ENCODE peak calls at places on chromosomes 12 and 14, in six cellular contexts. S is transverse colon, T is stomach, A is A549, Q is NB4, R is uterus. G is an unnamed sample.

GRCh38 chr12:130286041-130286440 is 51.6 kb upstream of the PIWIL1 start:
- DNase-seq in S (no peak), T (no peak), A (no peak), Q (peak; percentile 24), R (no peak), G (no peak)

GRCh38 chr12:65492997-65493892 is 214.8 kb downstream of the MSRB3 start:
- DNase-seq in S (no peak), T (no peak), A (no peak), Q (peak; percentile 28), R (no peak), G (no peak)

GRCh38 chr12:116674643-116675183 is 63.2 kb downstream of the SPRING1 start:
- DNase-seq in S (no peak), T (no peak), A (no peak), Q (peak; percentile 50), R (no peak), G (no peak)

GRCh38 chr12:17017402-17017801 is 411.4 kb upstream of the LMO3 start:
- DNase-seq in S (no peak), T (no peak), A (no peak), Q (no peak), R (no peak), G (no peak)

GRCh38 chr12:113135178-113136127 is at the start of gene RASAL1:
- DNase-seq in S (peak; percentile 88), T (peak; percentile 79), A (peak; percentile 86), Q (peak; percentile 47), R (no peak), G (peak; percentile 49)

GRCh38 chr14:99245541-99246511 is 26.2 kb downstream of the BCL11B start:
- DNase-seq in S (no peak), T (no peak), A (no peak), Q (no peak), R (no peak), G (no peak)

GRCh38 chr14:76778546-76779215 is 17.4 kb downstream of the VASH1 start:
- DNase-seq in S (no peak), T (no peak), A (no peak), Q (no peak), R (no peak), G (no peak)

GRCh38 chr12:46675736-46676135 is 150.1 kb downstream of the SLC38A4 start:
- DNase-seq in S (no peak), T (no peak), A (no peak), Q (peak; percentile 45), R (no peak), G (peak; percentile 45)

GRCh38 chr12:48817957-48818830 is at the start of gene CACNB3:
- DNase-seq in S (peak; percentile 86), T (peak; percentile 74), A (peak; percentile 70), Q (peak; percentile 62), R (peak; percentile 84), G (peak; percentile 28)

GRCh38 chr12:70722584-70723343 is 85.5 kb upstream of the PTPRB start:
- DNase-seq in S (no peak), T (no peak), A (no peak), Q (no peak), R (peak; percentile 37), G (peak; percentile 18)

GRCh38 chr12:94587266-94588241 is 62.8 kb downstream of the TMCC3 start:
- DNase-seq in S (no peak), T (no peak), A (no peak), Q (no peak), R (peak; percentile 55), G (no peak)

GRCh38 chr12:69844416-69844815 is 19.4 kb downstream of the MYRFL start:
- DNase-seq in S (no peak), T (no peak), A (no peak), Q (no peak), R (no peak), G (no peak)

GRCh38 chr12:9699898-9700605 is 30.5 kb downstream of the CLEC2D start:
- DNase-seq in S (no peak), T (no peak), A (no peak), Q (no peak), R (no peak), G (no peak)

GRCh38 chr14:31992051-31992450 is 85.1 kb upstream of the ARHGAP5 start:
- DNase-seq in S (no peak), T (no peak), A (no peak), Q (no peak), R (peak; percentile 42), G (no peak)

GRCh38 chr14:54348001-54348611 is 48.7 kb upstream of the CDKN3 start:
- DNase-seq in S (no peak), T (no peak), A (peak; percentile 62), Q (peak; percentile 64), R (no peak), G (peak; percentile 34)

GRCh38 chr12:93572712-93573551 is 457 bp downstream of the SOCS2 start:
- DNase-seq in S (peak; percentile 41), T (no peak), A (no peak), Q (no peak), R (no peak), G (peak; percentile 74)

GRCh38 chr14:52706286-52706685 is 714 bp upstream of the PSMC6 start:
- DNase-seq in S (no peak), T (no peak), A (no peak), Q (peak; percentile 72), R (no peak), G (peak; percentile 68)

GRCh38 chr12:121800694-121801600 is 2.9 kb upstream of the SETD1B start:
- DNase-seq in S (peak; percentile 85), T (peak; percentile 83), A (no peak), Q (peak; percentile 90), R (peak; percentile 76), G (peak; percentile 90)
- TF ChIP-seq POLR2A in S (peak; percentile 90), T (no peak), A (peak; percentile 22), Q (peak; percentile 38), R (peak; percentile 37), G (peak; percentile 57)

DNA sequence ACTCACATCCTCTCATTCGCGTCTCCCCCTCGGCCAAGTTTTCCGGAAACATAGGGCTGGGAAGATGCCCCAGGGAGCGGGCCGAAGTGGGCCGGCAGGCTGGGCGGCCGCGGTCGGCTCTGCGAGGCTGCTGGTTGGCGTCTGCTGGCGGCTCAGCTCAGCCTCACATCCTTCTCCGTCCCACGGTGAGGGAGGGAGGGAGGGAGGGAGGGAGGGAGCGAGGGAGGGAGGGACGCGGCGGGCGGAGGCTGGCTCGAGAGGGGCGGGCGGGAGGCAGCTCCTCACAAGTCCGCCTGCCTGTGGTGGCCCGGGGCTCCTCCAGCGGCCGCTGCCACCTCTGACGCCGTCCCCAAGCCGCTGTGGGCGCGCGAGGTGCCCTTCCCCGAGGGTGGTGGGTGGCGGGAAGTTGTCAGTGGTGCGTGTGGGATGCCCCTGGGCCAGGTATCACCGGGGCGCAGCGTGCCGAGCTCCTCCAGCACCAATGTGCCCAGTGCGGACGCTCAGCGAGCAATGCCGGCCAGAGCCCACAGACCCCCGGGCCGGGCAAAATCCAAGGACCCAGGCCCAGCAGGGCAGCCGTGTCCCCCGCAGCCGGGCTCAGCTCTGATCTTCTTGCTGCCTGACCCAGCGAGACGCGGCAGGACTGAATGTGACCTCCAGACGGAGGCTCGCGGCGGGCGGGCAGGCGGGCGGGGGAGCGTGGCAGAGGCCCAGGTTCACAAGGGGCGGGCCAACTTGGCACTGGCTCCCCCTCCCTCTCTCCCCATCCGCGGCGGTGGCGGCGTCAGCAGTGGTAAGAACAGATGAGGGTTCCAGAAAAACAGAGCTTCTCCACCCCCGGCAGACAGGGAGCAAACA is 94.0 kb downstream of the RFLNA start:
- DNase-seq in S (peak; percentile 85), T (peak; percentile 91), A (peak; percentile 74), Q (no peak), R (peak; percentile 87), G (peak; percentile 53)
- TF ChIP-seq POLR2A in S (peak; percentile 49), T (no peak), A (peak; percentile 41), Q (no peak), R (peak; percentile 52), G (no peak)

GRCh38 chr12:6871052-6871957 is 1.8 kb downstream of the SPSB2 start:
- DNase-seq in S (peak; percentile 83), T (peak; percentile 45), A (peak; percentile 76), Q (peak; percentile 55), R (no peak), G (peak; percentile 54)

GRCh38 chr12:6873094-6874006 is at the start of gene SPSB2:
- DNase-seq in S (peak; percentile 99), T (peak; percentile 99), A (peak; percentile 88), Q (peak; percentile 97), R (peak; percentile 98), G (peak; percentile 96)

GRCh38 chr12:6869049-6870021 is 2.0 kb downstream of the TPI1 start:
- DNase-seq in S (peak; percentile 90), T (peak; percentile 91), A (peak; percentile 82), Q (peak; percentile 84), R (peak; percentile 87), G (peak; percentile 94)

GRCh38 chr12:6868211-6869048 is 1.1 kb downstream of the TPI1 start:
- DNase-seq in S (no peak), T (no peak), A (no peak), Q (peak; percentile 44), R (no peak), G (peak; percentile 64)

DNA sequence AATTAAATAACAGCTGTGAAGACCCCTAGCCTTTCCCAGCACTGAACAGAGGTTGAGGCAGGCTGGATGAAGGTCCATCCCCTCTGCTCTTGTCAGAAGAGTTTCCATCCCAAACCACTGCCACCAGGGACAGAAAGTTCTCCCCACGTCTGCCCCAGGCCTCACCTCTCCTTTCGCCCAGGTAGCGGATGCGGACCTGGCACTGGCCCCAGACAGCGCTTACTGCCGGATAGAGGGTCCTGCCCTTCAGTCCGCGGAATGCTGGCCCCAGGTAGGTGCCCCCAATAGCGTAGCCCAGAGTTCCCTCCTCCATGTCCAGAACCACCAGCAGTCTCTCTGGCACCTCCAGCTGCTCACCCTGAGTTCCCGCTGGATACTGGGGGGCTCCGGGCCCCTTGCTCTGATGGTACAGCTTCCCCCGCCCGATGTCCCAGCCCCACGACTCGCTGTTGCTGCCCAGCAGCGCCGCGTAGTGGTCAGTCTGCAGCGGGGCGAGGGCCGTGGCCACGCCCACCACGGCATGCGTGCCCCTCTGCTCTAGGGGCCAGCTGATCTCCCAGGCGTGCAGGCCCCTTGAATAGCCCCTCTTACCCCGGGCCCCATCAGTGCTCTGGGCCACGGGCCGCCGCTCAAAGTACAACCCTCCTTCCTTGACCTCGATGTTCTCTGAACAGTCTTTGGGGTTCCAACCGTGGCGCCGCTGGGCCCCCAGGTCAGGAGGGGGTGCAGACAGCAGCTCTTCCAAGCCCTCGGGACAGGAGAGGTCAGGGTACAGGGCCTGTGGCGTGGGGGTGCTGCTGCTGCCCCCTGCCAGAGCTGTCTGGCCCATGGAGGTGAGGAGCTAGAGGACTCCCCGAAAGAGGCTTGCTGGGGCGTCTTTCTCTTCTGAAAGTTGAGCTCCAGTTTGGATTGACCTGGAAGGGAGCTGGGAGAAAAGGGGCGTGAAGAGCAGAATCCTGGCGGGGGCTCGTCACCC is 742 bp downstream of the SPSB2 start:
- DNase-seq in S (peak; percentile 91), T (peak; percentile 88), A (peak; percentile 78), Q (peak; percentile 83), R (peak; percentile 82), G (peak; percentile 90)
- TF ChIP-seq POLR2A in S (no peak), T (no peak), A (peak; percentile 59), Q (peak; percentile 31), R (no peak), G (no peak)

DNA sequence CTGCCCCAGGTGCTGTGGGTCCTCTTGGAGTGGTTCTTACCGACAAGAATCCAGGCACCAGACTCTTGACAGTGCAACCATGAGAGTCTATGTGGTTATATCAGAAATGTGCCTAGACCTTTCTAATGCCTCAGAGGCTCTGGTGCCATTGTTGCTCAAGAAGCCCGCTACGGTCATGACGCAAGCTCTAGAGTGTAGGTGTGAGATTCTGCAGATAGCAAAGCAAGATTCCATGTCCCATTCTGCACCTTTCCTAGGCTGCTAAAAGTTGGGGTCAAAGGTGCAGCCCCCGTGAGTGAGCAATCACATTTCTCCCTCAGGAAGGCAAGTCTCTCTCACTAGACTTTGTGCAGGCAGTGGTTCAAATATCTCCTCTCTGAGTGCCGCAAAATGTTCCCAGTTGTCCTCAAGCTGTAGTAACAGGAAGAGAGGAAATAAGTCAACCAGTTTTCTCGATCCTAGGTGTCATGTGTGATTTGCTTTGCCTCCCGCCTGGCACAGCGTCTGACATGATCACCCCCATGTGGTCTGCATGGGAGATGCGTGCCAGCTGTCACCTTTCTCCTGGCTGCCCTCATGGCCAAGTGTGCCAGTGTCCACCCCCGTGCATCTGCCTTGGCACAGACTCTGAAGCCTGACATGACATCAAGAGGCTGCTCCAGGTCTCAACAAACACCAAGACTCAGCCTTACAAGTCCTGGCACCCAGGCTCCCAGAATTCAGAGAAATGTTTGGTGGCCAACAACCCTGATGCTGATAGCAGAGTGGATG is 122.5 kb upstream of the COCH start:
- DNase-seq in S (no peak), T (no peak), A (no peak), Q (peak; percentile 23), R (no peak), G (no peak)
- TF ChIP-seq POLR2A in S (no peak), T (no peak), A (no peak), Q (no peak), R (no peak), G (no peak)

G was measured in erythroblast.